ENCODE peak calls at places on chromosomes 11 and 22, in seven cellular contexts. N, G, M, J, V, X and Q are unnamed samples. For H3K4me1, the result is how much of the 10 kb centered on the place peaks cover.

GRCh38 chr22:44583854-44584253 is 85.8 kb upstream of the RTL6 start:
- DNase-seq in M (no peak), J (no peak), X (no peak), G (no peak), V (no peak), N (peak), Q (no peak)

GRCh38 chr11:4551346-4551979 is 6.5 kb downstream of the OR52M1 start:
- DNase-seq in G (no peak), N (no peak), V (no peak), J (peak), X (no peak), M (peak), Q (no peak)

GRCh38 chr22:43252319-43252718 is 65.4 kb upstream of the TTLL12 start:
- DNase-seq in V (no peak), N (no peak), M (no peak), J (no peak), X (no peak), G (no peak), Q (no peak)

GRCh38 chr11:123473941-123474668 is 44.0 kb downstream of the GRAMD1B start:
- DNase-seq in M (no peak), J (peak), X (no peak), G (no peak), N (no peak), V (no peak), Q (no peak)

GRCh38 chr11:8011981-8012444 is 24.9 kb downstream of the EIF3F start:
- DNase-seq in X (no peak), M (no peak), G (no peak), N (no peak), J (peak), V (no peak), Q (no peak)

GRCh38 chr11:19957301-19957985 is 202.8 kb downstream of the DBX1 start:
- DNase-seq in J (no peak), N (no peak), X (no peak), M (no peak), G (no peak), V (no peak), Q (no peak)

GRCh38 chr11:18371279-18371678 is 23.1 kb upstream of the LDHA start:
- DNase-seq in N (no peak), M (no peak), X (no peak), G (no peak), J (no peak), V (no peak), Q (no peak)

GRCh38 chr11:130486981-130487380 is 38.5 kb downstream of the ADAMTS15 start:
- DNase-seq in M (no peak), V (no peak), G (peak), N (no peak), J (no peak), X (no peak), Q (no peak)

GRCh38 chr22:19713650-19714319 is 518 bp upstream of the SEPTIN5 start:
- DNase-seq in N (no peak), M (no peak), J (no peak), G (no peak), X (peak), V (no peak), Q (no peak)

GRCh38 chr11:107856180-107856980 is 2.2 kb downstream of the SLC35F2 start:
- DNase-seq in J (no peak), V (peak), G (no peak), N (no peak), M (no peak), X (no peak), Q (no peak)

GRCh38 chr11:65077466-65077865 is 6.4 kb downstream of the CDCA5 start:
- DNase-seq in G (no peak), N (no peak), J (peak), X (no peak), M (no peak), V (no peak), Q (no peak)

GRCh38 chr22:32847067-32847491 is 45.6 kb downstream of the TIMP3 start:
- DNase-seq in G (no peak), M (peak), X (peak), J (no peak), V (no peak), N (peak), Q (no peak)

GRCh38 chr11:1559103-1559951 is 12.7 kb downstream of the DUSP8 start:
- DNase-seq in J (peak), M (peak), N (peak), X (peak), V (no peak), G (peak), Q (peak)

GRCh38 chr11:32487270-32487669 is 51.9 kb upstream of the WT1 start:
- DNase-seq in G (no peak), J (no peak), X (no peak), N (no peak), V (peak), M (no peak), Q (no peak)

GRCh38 chr22:19664951-19665783 is 49.1 kb upstream of the SEPTIN5 start:
- DNase-seq in M (no peak), X (no peak), N (no peak), J (no peak), G (no peak), V (no peak), Q (no peak)

GRCh38 chr11:67312187-67313021 is 9.1 kb downstream of the SSH3 start:
- DNase-seq in N (no peak), X (no peak), M (peak), G (peak), J (no peak), V (no peak), Q (no peak)

GRCh38 chr11:35478411-35479139 is 46.8 kb downstream of the PAMR1 start:
- DNase-seq in M (peak), G (peak), X (no peak), J (no peak), V (no peak), N (no peak), Q (no peak)

GRCh38 chr11:122220321-122220720 is 104.3 kb upstream of the BLID start:
- DNase-seq in G (no peak), J (peak), V (no peak), N (no peak), M (no peak), X (no peak), Q (no peak)

GRCh38 chr22:27207907-27208306 is 550.5 kb downstream of the MIAT start:
- DNase-seq in V (no peak), M (no peak), G (no peak), N (no peak), J (peak), X (no peak), Q (no peak)

GRCh38 chr11:73431431-73431830 is 55.2 kb downstream of the RELT start:
- DNase-seq in G (no peak), V (no peak), M (no peak), J (peak), X (no peak), N (no peak), Q (no peak)

GRCh38 chr11:8293171-8293570 is 29.5 kb upstream of the LMO1 start:
- DNase-seq in V (no peak), G (no peak), N (no peak), M (no peak), J (no peak), X (no peak), Q (no peak)

DNA sequence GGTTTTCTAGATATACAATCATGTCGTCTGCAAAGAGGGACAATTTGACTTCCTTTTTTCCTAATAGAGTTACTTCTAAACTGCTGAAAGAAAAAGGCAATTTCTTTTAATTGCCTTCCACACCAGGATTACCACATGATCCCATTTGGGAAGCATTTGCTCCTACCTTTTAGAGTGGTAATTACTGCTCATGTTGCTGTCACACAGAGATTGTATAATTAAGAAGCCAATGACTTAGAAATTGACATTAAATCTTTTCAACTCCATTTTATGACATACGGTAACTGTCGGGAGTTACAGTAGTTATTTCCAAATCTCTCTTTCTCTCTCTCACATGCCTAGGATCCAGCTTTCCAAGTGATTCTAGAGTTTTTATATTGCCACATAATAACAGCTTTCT is 17.8 kb upstream of the RAG2 start:
- DNase-seq in M (no peak), N (no peak), X (no peak), G (no peak), J (no peak), V (no peak), Q (no peak)
- H3K4me1 ChIP-seq in M (under half), N (under half), X (under half), G (under half), J (under half), V (under half), Q (under half)

GRCh38 chr11:61524446-61524845 is 15.9 kb downstream of the LRRC10B start:
- DNase-seq in J (no peak), N (no peak), M (no peak), V (no peak), G (no peak), X (no peak), Q (no peak)
- TF ChIP-seq CTCF in J (no peak), N (no peak), M (no peak), V (no peak), G (no peak), X (no peak), Q (no peak)

GRCh38 chr11:287821-288327 is 1.1 kb upstream of the PGGHG start:
- DNase-seq in G (no peak), M (no peak), J (no peak), N (peak), X (peak), V (no peak), Q (no peak)
- H3K4me3 ChIP-seq in G (peak), M (peak), J (peak), N (peak), X (peak), V (peak), Q (peak)

GRCh38 chr22:39469326-39469680 is 12.5 kb downstream of the MGAT3 start:
- DNase-seq in V (no peak), J (no peak), N (no peak), G (no peak), M (no peak), X (no peak), Q (no peak)
- H3K4me1 ChIP-seq in V (under half), J (under half), N (under half), G (under half), M (under half), X (half or more), Q (under half)